ENCODE peak calls at places on chromosome 20, in eight cellular contexts. S is PC-3, P is fibroblast of lung, C is GM23248, N is PC-9, V is astrocyte, A is mammary epithelial cell, R is A673. B is an unnamed sample.

GRCh38 chr20:33731693-33732165 is at the start of gene ZNF341:
- DNase-seq in S (peak; percentile 84), P (peak; percentile 73), C (peak; percentile 94), N (peak; percentile 69), V (no peak), A (peak; percentile 72), R (peak; percentile 94), B (peak; percentile 97)

GRCh38 chr20:25376886-25377285 is 13.7 kb downstream of the ABHD12 start:
- DNase-seq in S (no peak), P (no peak), C (no peak), N (no peak), V (no peak), A (no peak), R (no peak), B (no peak)

GRCh38 chr20:23754731-23755130 is 4.0 kb upstream of the CST1 start:
- DNase-seq in S (no peak), P (no peak), C (no peak), N (no peak), V (no peak), A (no peak), R (no peak), B (no peak)

GRCh38 chr20:38167851-38168760 is 3.0 kb upstream of the TGM2 start:
- DNase-seq in S (peak; percentile 98), P (peak; percentile 97), C (peak; percentile 89), N (peak; percentile 95), V (peak; percentile 96), A (peak; percentile 79), R (no peak), B (peak; percentile 52)

GRCh38 chr20:57714409-57715267 is 4.8 kb upstream of the PMEPA1 start:
- DNase-seq in S (peak; percentile 98), P (peak; percentile 82), C (peak; percentile 86), N (peak; percentile 90), V (peak; percentile 71), A (peak; percentile 78), R (no peak), B (no peak)

GRCh38 chr20:10642859-10643559 is 30.8 kb downstream of the JAG1 start:
- DNase-seq in S (no peak), P (peak; percentile 50), C (no peak), N (no peak), V (peak; percentile 35), A (no peak), R (no peak), B (no peak)

GRCh38 chr20:34581341-34582189 is 23.0 kb downstream of the MAP1LC3A start:
- DNase-seq in S (peak; percentile 13), P (peak; percentile 69), C (peak; percentile 83), N (no peak), V (peak; percentile 58), A (no peak), R (peak; percentile 73), B (peak; percentile 49)

GRCh38 chr20:22929661-22930060 is 105.5 kb upstream of the SSTR4 start:
- DNase-seq in S (no peak), P (no peak), C (no peak), N (no peak), V (no peak), A (no peak), R (no peak), B (no peak)

GRCh38 chr20:55678126-55678525 is 327.2 kb downstream of the CBLN4 start:
- DNase-seq in S (no peak), P (no peak), C (no peak), N (no peak), V (no peak), A (no peak), R (no peak), B (peak; percentile 50)

GRCh38 chr20:14312001-14312400 is 25.4 kb downstream of the FLRT3 start:
- DNase-seq in S (peak; percentile 25), P (no peak), C (no peak), N (no peak), V (no peak), A (no peak), R (no peak), B (no peak)

GRCh38 chr20:13356591-13356990 is 135.5 kb downstream of the ISM1 start:
- DNase-seq in S (no peak), P (no peak), C (no peak), N (no peak), V (no peak), A (no peak), R (no peak), B (no peak)

GRCh38 chr20:47432251-47433210 is 69.2 kb upstream of the NCOA3 start:
- DNase-seq in S (peak; percentile 70), P (peak; percentile 75), C (peak; percentile 14), N (peak; percentile 98), V (peak; percentile 74), A (peak; percentile 59), R (no peak), B (no peak)

GRCh38 chr20:36613974-36614373 is 8.4 kb downstream of the RAB5IF start:
- DNase-seq in S (peak; percentile 71), P (no peak), C (no peak), N (peak; percentile 61), V (no peak), A (peak; percentile 20), R (no peak), B (no peak)

GRCh38 chr20:46255440-46256104 is 52.7 kb downstream of the CDH22 start:
- DNase-seq in S (peak; percentile 97), P (peak; percentile 39), C (no peak), N (peak; percentile 66), V (peak; percentile 4), A (peak; percentile 89), R (peak; percentile 34), B (peak; percentile 75)

GRCh38 chr20:10935658-10936057 is 261.9 kb upstream of the JAG1 start:
- DNase-seq in S (no peak), P (no peak), C (no peak), N (no peak), V (no peak), A (no peak), R (peak; percentile 48), B (no peak)

DNA sequence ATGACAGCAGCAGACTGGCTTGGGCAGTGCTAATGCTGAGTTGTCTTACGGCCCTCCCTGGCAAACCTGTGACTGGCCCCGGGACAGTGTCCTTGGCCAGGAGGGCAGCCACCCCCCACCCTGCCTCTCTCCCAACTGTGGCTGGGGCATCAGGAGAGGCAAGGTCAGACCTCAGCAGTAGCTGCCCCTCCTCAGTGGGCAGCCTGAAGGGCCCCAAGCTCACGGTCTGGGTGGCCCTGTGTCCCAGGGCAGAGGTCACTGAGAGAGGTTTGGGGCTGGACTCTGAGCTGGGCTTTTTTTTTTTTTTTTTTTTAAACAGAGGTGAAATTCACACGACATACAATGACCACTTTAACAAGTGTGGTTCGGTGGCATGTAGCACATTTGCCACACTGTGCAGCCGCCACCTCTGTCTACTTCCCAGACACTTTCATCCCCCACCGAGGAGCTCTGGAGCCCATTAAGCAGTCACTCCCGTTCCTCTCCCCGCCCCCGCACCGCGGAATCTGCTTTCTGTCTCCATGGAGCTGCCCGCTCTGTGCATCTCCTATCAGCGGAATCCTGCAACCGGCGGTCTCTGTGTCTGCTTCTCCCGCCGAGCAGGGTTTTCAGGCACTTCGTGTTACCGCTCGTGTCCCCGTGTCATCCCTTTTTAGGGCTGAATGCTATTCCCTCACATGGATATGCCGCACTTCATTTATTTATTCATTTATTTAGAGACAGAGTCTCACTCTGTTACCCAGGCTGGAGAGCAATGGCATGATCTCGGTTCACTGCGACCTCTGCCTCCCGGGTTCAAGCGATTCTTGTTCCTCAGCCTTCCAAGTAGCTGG is 67.9 kb upstream of the GATA5 start:
- DNase-seq in S (no peak), P (no peak), C (peak; percentile 38), N (no peak), V (no peak), A (no peak), R (no peak), B (peak; percentile 38)
- TF ChIP-seq EZH2 in S (no peak), P (no peak), C (no peak), N (no peak), V (no peak), A (no peak), R (no peak), B (no peak)

GRCh38 chr20:5207138-5207537 is 80.3 kb downstream of the CDS2 start:
- DNase-seq in S (no peak), P (no peak), C (no peak), N (no peak), V (no peak), A (no peak), R (no peak), B (no peak)
- H3K27ac ChIP-seq in S (no peak overlapping the region), P (no peak overlapping the region), C (no peak overlapping the region), N (no peak overlapping the region), V (no peak overlapping the region), A (no peak overlapping the region), R (no peak overlapping the region), B (no peak overlapping the region)

DNA sequence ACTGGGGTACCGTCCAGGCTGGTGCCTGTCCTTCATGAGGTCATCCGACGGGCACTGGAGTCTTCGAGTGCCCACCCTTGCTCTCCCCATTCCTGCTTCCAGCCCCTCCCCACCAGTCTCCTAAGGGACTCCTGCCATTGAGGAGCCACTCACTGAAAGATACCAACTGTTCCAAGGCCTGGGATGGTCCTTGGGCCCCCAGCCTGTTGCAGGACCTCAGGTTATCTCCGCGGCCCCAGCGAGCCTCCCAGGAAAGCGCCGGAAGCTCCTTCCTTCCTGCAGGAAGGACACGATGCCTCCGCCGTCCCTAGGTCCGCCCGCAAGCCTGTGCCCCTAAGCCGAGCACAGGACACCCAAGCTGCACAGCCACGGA is 1.2 kb downstream of the NKAIN4 start:
- DNase-seq in S (no peak), P (no peak), C (no peak), N (no peak), V (no peak), A (no peak), R (no peak), B (no peak)
- TF ChIP-seq EZH2 in S (no peak), P (peak; percentile 90), C (no peak), N (no peak), V (peak; percentile 78), A (no peak), R (peak; percentile 85), B (no peak)

GRCh38 chr20:50278377-50278683 is 87.7 kb downstream of the CEBPB start:
- DNase-seq in S (no peak), P (no peak), C (no peak), N (no peak), V (no peak), A (no peak), R (no peak), B (no peak)

GRCh38 chr20:50277064-50277415 is 86.4 kb downstream of the CEBPB start:
- DNase-seq in S (no peak), P (no peak), C (no peak), N (no peak), V (no peak), A (no peak), R (no peak), B (no peak)

GRCh38 chr20:50278684-50279531 is 88.3 kb downstream of the CEBPB start:
- DNase-seq in S (no peak), P (no peak), C (peak; percentile 48), N (peak; percentile 63), V (no peak), A (peak; percentile 29), R (no peak), B (peak; percentile 61)

GRCh38 chr20:50276119-50277063 is 85.8 kb downstream of the CEBPB start:
- DNase-seq in S (no peak), P (no peak), C (no peak), N (no peak), V (no peak), A (no peak), R (no peak), B (no peak)

GRCh38 chr20:50277460-50278376 is 87.1 kb downstream of the CEBPB start:
- DNase-seq in S (no peak), P (no peak), C (no peak), N (no peak), V (no peak), A (no peak), R (no peak), B (no peak)
- H3K27ac ChIP-seq in S (no peak overlapping the region), P (no peak overlapping the region), C (no peak overlapping the region), N (no peak overlapping the region), V (no peak overlapping the region), A (no peak overlapping the region), R (no peak overlapping the region), B (peak overlapping the region; percentile 60)